ENCODE peak calls at places on chromosomes 12 and 14, in four cellular contexts. R, V, J and D are unnamed samples.
A peak's percentile ranks its signal among the peaks of the same experiment; 100 is the strongest.

GRCh38 chr12:12797789-12798142 is 12.3 kb downstream of the APOLD1 start:
- DNase-seq in R (no peak), J (no peak), V (no peak), D (no peak)

GRCh38 chr12:71014180-71014785 is 93.7 kb upstream of the PTPRR start:
- DNase-seq in J (no peak), V (peak; percentile 4), R (peak; percentile 5), D (no peak)

GRCh38 chr14:76918751-76919421 is 92.7 kb downstream of the LRRC74A start:
- DNase-seq in R (peak; percentile 24), V (peak; percentile 74), J (no peak), D (no peak)

GRCh38 chr12:64560395-64561301 is 49.6 kb upstream of the RASSF3 start:
- DNase-seq in R (no peak), J (no peak), V (peak; percentile 41), D (peak; percentile 43)

GRCh38 chr12:132818562-132818961 is 10.1 kb downstream of the GOLGA3 start:
- DNase-seq in V (no peak), J (no peak), R (no peak), D (no peak)

GRCh38 chr12:107955966-107956643 is 173.0 kb upstream of the WSCD2 start:
- DNase-seq in J (no peak), R (no peak), V (no peak), D (no peak)

GRCh38 chr12:69324797-69325466 is 23.2 kb upstream of the LYZ start:
- DNase-seq in R (no peak), V (no peak), J (peak; percentile 26), D (no peak)

GRCh38 chr12:104164635-104165034 is 26.6 kb upstream of the NFYB start:
- DNase-seq in J (no peak), R (no peak), V (no peak), D (no peak)

GRCh38 chr12:47547077-47547476 is 158.8 kb downstream of the RPAP3 start:
- DNase-seq in V (no peak), R (no peak), J (no peak), D (no peak)

GRCh38 chr12:8629486-8630033 is 16.9 kb upstream of the AICDA start:
- DNase-seq in J (peak; percentile 98), R (no peak), V (no peak), D (no peak)

GRCh38 chr14:89466939-89467338 is 49.9 kb upstream of the FOXN3 start:
- DNase-seq in R (no peak), V (no peak), J (no peak), D (no peak)

GRCh38 chr12:27245039-27245438 is 953 bp downstream of the STK38L start:
- DNase-seq in J (no peak), R (no peak), V (no peak), D (no peak)

GRCh38 chr12:27244680-27245005 is 557 bp downstream of the STK38L start:
- DNase-seq in V (no peak), J (no peak), R (no peak), D (no peak)

GRCh38 chr12:27246141-27246540 is 2.1 kb downstream of the STK38L start:
- DNase-seq in J (no peak), V (no peak), R (no peak), D (no peak)

GRCh38 chr12:27243006-27243405 is 1.1 kb upstream of the STK38L start:
- DNase-seq in V (no peak), R (no peak), J (no peak), D (no peak)

GRCh38 chr12:27243804-27244679 is at the start of gene STK38L:
- DNase-seq in J (peak; percentile 86), R (peak; percentile 91), V (peak; percentile 96), D (peak; percentile 98)
- TF ChIP-seq REST in J (no peak), R (no peak), V (no peak), D (no peak)

GRCh38 chr12:93243689-93244513 is 133.8 kb upstream of the NUDT4 start:
- DNase-seq in R (peak; percentile 89), V (peak; percentile 12), J (peak; percentile 75), D (peak; percentile 94)

GRCh38 chr12:93242154-93242958 is 135.4 kb upstream of the NUDT4 start:
- DNase-seq in R (no peak), V (peak; percentile 24), J (no peak), D (no peak)

GRCh38 chr12:93245543-93245942 is 132.2 kb upstream of the NUDT4 start:
- DNase-seq in J (peak; percentile 87), R (no peak), V (no peak), D (no peak)

GRCh38 chr12:93244514-93245077 is 133.1 kb upstream of the NUDT4 start:
- DNase-seq in R (no peak), V (no peak), J (peak; percentile 48), D (no peak)

DNA sequence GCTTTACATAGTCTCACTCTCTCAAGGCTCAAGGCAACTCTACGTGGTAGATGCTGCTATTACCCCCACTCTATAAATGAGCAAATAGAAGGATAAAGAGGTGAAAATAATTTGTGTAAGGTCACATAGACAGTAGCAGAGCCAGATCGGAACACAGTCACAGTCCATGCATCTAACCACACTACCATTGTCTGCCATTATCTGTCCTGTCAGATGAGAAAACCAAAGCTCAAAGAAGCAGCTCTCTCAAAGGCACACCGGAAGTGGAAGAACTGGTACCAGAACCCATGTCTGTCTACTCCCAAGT is 134.4 kb upstream of the NUDT4 start:
- DNase-seq in V (no peak), R (no peak), J (peak; percentile 81), D (no peak)
- TF ChIP-seq GABPA in V (no peak), R (no peak), J (no peak), D (no peak)

DNA sequence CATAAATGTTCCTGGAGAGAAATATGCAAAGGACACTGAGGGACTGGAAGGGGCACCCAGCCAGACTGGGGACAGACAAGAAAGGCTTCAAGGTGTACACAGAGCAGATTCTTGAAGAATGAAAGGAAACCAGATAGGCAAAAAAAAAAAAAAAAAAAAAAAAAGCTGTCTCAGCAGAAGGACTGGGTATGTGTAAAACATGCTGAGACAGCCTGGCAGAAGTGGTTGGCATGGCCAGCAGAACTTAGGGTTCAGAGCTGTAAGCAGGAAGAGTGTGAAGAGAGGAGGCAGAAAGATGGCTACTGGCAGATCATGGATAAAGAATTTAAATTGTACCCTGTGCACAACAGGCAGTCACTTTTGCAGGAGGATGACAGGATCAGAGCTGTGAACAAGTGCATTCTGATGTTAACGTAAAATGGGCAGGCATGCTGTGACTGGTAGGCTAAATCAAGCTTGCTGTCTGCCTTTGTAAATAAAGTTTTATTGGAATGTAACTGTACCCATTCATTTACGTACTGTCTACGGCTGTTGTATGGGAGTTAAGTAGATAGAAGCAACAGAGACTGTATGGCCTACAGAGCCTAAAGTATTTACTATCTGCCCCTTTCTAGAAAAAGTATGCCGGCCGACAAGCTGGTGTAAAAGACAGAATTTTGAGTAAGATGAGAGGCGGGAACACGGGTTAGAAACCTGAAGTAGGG is 42.2 kb downstream of the UBR7 start:
- DNase-seq in J (no peak), R (no peak), V (no peak), D (no peak)
- TF ChIP-seq REST in J (no peak), R (no peak), V (no peak), D (no peak)

GRCh38 chr12:58765076-58765475 is 155.2 kb downstream of the LRIG3 start:
- DNase-seq in V (no peak), R (no peak), J (no peak), D (no peak)

GRCh38 chr12:58764100-58764953 is 156.0 kb downstream of the LRIG3 start:
- DNase-seq in J (no peak), V (no peak), R (peak; percentile 15), D (no peak)

GRCh38 chr12:58765653-58766554 is 154.4 kb downstream of the LRIG3 start:
- DNase-seq in J (no peak), R (peak; percentile 96), V (no peak), D (no peak)
- TF ChIP-seq GABPA in J (no peak), R (no peak), V (no peak), D (no peak)